ENCODE peak calls at places on chromosomes 2 and 18, in nine cellular contexts. V, O, W, L, M, N, G, B and A are unnamed samples.

GRCh38 chr2:201205516-201205850 is 22.5 kb downstream of the CASP10 start:
- DNase-seq in V (no peak), O (no peak), W (no peak), L (no peak), M (no peak), N (no peak), G (no peak), B (no peak), A (no peak)

GRCh38 chr2:66301073-66301766 is 133.7 kb upstream of the MEIS1 start:
- DNase-seq in V (no peak), O (peak), W (no peak), L (no peak), M (no peak), N (peak), G (no peak), B (peak), A (no peak)

GRCh38 chr18:59915606-59916005 is 15.8 kb downstream of the PMAIP1 start:
- DNase-seq in V (no peak), O (no peak), W (no peak), L (no peak), M (no peak), N (peak), G (no peak), B (no peak), A (no peak)

GRCh38 chr2:11068079-11068741 is 87.1 kb upstream of the SLC66A3 start:
- DNase-seq in V (no peak), O (no peak), W (no peak), L (no peak), M (no peak), N (no peak), G (no peak), B (no peak), A (no peak)

GRCh38 chr2:191870744-191871143 is 23.9 kb upstream of the CAVIN2 start:
- DNase-seq in V (no peak), O (no peak), W (peak), L (no peak), M (peak), N (no peak), G (no peak), B (no peak), A (no peak)

GRCh38 chr2:85935746-85936208 is 47.0 kb upstream of the ST3GAL5 start:
- DNase-seq in V (no peak), O (peak), W (peak), L (no peak), M (peak), N (peak), G (no peak), B (no peak), A (peak)

GRCh38 chr2:241272722-241273551 is 42.5 kb downstream of the HDLBP start:
- DNase-seq in V (no peak), O (peak), W (peak), L (no peak), M (peak), N (peak), G (peak), B (peak), A (peak)

GRCh38 chr2:182504903-182505302 is 78.1 kb upstream of the PDE1A start:
- DNase-seq in V (no peak), O (peak), W (no peak), L (no peak), M (no peak), N (peak), G (no peak), B (no peak), A (peak)

GRCh38 chr2:128608911-128609880 is 290.5 kb upstream of the HS6ST1 start:
- DNase-seq in V (no peak), O (no peak), W (no peak), L (no peak), M (no peak), N (no peak), G (peak), B (no peak), A (no peak)

GRCh38 chr2:128605931-128606330 is 287.3 kb upstream of the HS6ST1 start:
- DNase-seq in V (no peak), O (no peak), W (no peak), L (no peak), M (no peak), N (no peak), G (peak), B (no peak), A (no peak)

GRCh38 chr2:128606837-128607236 is 288.2 kb upstream of the HS6ST1 start:
- DNase-seq in V (no peak), O (no peak), W (no peak), L (no peak), M (no peak), N (no peak), G (peak), B (no peak), A (no peak)

GRCh38 chr2:128607440-128607839 is 288.8 kb upstream of the HS6ST1 start:
- DNase-seq in V (no peak), O (no peak), W (no peak), L (no peak), M (no peak), N (no peak), G (peak), B (no peak), A (no peak)

DNA sequence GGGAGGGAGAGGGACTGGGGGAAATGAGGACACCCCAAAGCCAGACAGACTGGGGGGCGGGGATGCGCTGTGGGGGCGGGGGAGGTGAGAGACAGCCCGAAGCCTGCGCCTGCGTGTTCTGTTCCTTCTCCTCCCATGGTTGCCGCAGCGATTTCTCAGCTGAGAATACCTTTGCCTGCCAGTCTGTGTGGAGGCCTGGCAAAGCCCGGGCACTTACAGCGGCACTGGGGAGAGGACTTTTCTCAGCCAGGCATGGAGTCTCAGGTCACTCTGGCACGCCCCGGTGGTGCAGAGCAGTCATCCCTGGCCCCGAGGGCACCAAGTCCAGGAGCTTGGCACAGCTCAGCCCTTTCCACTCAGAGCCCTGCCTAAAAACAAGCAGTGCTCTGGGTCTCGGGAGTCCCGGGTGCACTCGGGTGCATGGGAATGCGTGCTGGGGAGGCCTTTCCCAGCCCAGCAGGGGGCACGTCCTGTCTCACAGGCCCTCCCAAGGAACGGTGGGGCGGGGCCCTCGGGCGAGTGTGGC is 289.4 kb upstream of the HS6ST1 start:
- DNase-seq in V (no peak), O (no peak), W (no peak), L (no peak), M (no peak), N (no peak), G (peak), B (no peak), A (no peak)
- H3K4me3 ChIP-seq in V (no peak), O (no peak), W (no peak), L (no peak), M (no peak), N (no peak), G (no peak), B (no peak), A (no peak)

GRCh38 chr2:72750466-72750865 is 75.4 kb downstream of the EXOC6B start:
- DNase-seq in V (no peak), O (no peak), W (no peak), L (no peak), M (no peak), N (no peak), G (no peak), B (no peak), A (no peak)

GRCh38 chr2:72747344-72747743 is 78.5 kb downstream of the EXOC6B start:
- DNase-seq in V (no peak), O (no peak), W (no peak), L (no peak), M (no peak), N (no peak), G (no peak), B (no peak), A (no peak)

GRCh38 chr2:72744049-72744448 is 81.8 kb downstream of the EXOC6B start:
- DNase-seq in V (no peak), O (peak), W (peak), L (no peak), M (no peak), N (peak), G (no peak), B (no peak), A (peak)

GRCh38 chr2:72743481-72743880 is 82.4 kb downstream of the EXOC6B start:
- DNase-seq in V (no peak), O (no peak), W (peak), L (peak), M (no peak), N (no peak), G (no peak), B (no peak), A (no peak)

GRCh38 chr2:72745679-72746368 is 80.0 kb downstream of the EXOC6B start:
- DNase-seq in V (peak), O (peak), W (peak), L (peak), M (peak), N (peak), G (no peak), B (no peak), A (peak)
- TF ChIP-seq CTCF in V (peak), O (peak), W (peak), L (peak), M (peak), N (peak), G (peak), B (peak), A (peak)

GRCh38 chr18:37525302-37525585 is 40.4 kb downstream of the CELF4 start:
- DNase-seq in V (no peak), O (no peak), W (no peak), L (no peak), M (no peak), N (no peak), G (no peak), B (no peak), A (no peak)
- H3K4me3 ChIP-seq in V (no peak), O (no peak), W (no peak), L (no peak), M (peak), N (no peak), G (no peak), B (no peak), A (no peak)

GRCh38 chr2:68225119-68225632 is 27.2 kb downstream of the PPP3R1 start:
- DNase-seq in V (peak), O (no peak), W (peak), L (peak), M (peak), N (peak), G (peak), B (no peak), A (peak)
- TF ChIP-seq CTCF in V (peak), O (peak), W (peak), L (peak), M (peak), N (peak), G (peak), B (peak), A (peak)

DNA sequence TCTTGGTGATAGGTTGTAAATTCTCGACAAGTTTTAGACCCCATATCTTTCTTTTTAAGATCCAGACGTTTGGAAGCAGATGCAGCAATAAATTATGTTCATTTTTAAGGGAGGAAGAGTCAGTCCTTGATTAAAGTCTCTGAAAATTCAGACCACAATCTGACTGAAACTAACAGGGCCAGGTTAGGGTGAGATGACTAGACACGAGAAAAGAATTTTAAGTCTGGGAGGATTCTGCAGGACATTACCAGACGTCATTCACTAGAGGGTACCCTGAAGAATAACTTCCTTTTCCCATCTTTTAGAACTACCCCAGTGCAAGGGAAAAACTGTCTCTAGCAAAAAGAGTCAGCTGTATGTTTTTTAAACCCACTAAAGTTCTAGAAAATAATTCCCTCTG is 16.1 kb downstream of the WIPF1 start:
- DNase-seq in V (no peak), O (no peak), W (no peak), L (no peak), M (no peak), N (no peak), G (no peak), B (no peak), A (no peak)
- H3K4me3 ChIP-seq in V (no peak), O (no peak), W (no peak), L (no peak), M (no peak), N (no peak), G (no peak), B (no peak), A (no peak)